ENCODE peak calls at places on chromosomes 3 and 15, in nine cellular contexts. X, C, A, R, P, S, T, J and L are unnamed samples.

GRCh38 chr3:39146611-39147373 is 6.6 kb downstream of the CSRNP1 start:
- DNase-seq in X (peak; percentile 98), C (peak; percentile 91), A (no peak), R (peak; percentile 66), P (peak; percentile 91), S (peak; percentile 95), T (peak; percentile 77), J (peak; percentile 76), L (peak; percentile 34)

GRCh38 chr3:98172621-98173020 is 6.1 kb downstream of the OR5H15 start:
- DNase-seq in X (no peak), C (no peak), A (no peak), R (no peak), P (peak; percentile 11), S (no peak), T (no peak), J (no peak), L (no peak)

GRCh38 chr15:96585634-96586386 is 255.3 kb downstream of the NR2F2 start:
- DNase-seq in X (peak; percentile 31), C (no peak), A (no peak), R (no peak), P (no peak), S (peak; percentile 41), T (no peak), J (no peak), L (no peak)

GRCh38 chr15:50051811-50052419 is 67.1 kb downstream of the ATP8B4 start:
- DNase-seq in X (peak; percentile 94), C (peak; percentile 16), A (no peak), R (no peak), P (peak; percentile 87), S (peak; percentile 90), T (peak; percentile 75), J (peak; percentile 60), L (peak; percentile 15)

GRCh38 chr3:31980530-31981205 is 394 bp downstream of the OSBPL10 start:
- DNase-seq in X (peak; percentile 29), C (peak; percentile 47), A (no peak), R (peak; percentile 36), P (peak; percentile 80), S (peak; percentile 60), T (no peak), J (peak; percentile 51), L (peak; percentile 54)

GRCh38 chr15:100703032-100703578 is 100.7 kb downstream of the ASB7 start:
- DNase-seq in X (peak; percentile 94), C (no peak), A (no peak), R (no peak), P (peak; percentile 41), S (peak; percentile 81), T (peak; percentile 92), J (no peak), L (peak; percentile 72)

GRCh38 chr3:29416514-29416913 is 135.6 kb downstream of the RBMS3 start:
- DNase-seq in X (no peak), C (no peak), A (no peak), R (no peak), P (no peak), S (peak; percentile 27), T (no peak), J (no peak), L (no peak)

GRCh38 chr15:36866896-36867295 is 233.5 kb downstream of the MEIS2 start:
- DNase-seq in X (no peak), C (no peak), A (no peak), R (no peak), P (no peak), S (no peak), T (no peak), J (no peak), L (no peak)

GRCh38 chr3:148682997-148683396 is 14.7 kb upstream of the AGTR1 start:
- DNase-seq in X (no peak), C (no peak), A (no peak), R (no peak), P (no peak), S (no peak), T (no peak), J (no peak), L (no peak)

GRCh38 chr3:172280406-172281051 is 167.7 kb downstream of the GHSR start:
- DNase-seq in X (peak; percentile 69), C (no peak), A (no peak), R (no peak), P (no peak), S (peak; percentile 85), T (peak; percentile 74), J (no peak), L (no peak)

GRCh38 chr15:45377630-45378148 is 655 bp downstream of the GATM start:
- DNase-seq in X (no peak), C (peak; percentile 40), A (no peak), R (no peak), P (no peak), S (no peak), T (no peak), J (peak; percentile 26), L (peak; percentile 23)

GRCh38 chr15:32781781-32782180 is 64.0 kb downstream of the GREM1 start:
- DNase-seq in X (no peak), C (no peak), A (no peak), R (no peak), P (no peak), S (no peak), T (no peak), J (no peak), L (no peak)

GRCh38 chr15:99105516-99106341 is 849 bp downstream of the SYNM start:
- DNase-seq in X (peak; percentile 61), C (peak; percentile 67), A (no peak), R (peak; percentile 31), P (peak; percentile 81), S (peak; percentile 63), T (no peak), J (peak; percentile 43), L (peak; percentile 65)

GRCh38 chr3:16109929-16110328 is 64.6 kb upstream of the GALNT15 start:
- DNase-seq in X (no peak), C (no peak), A (no peak), R (no peak), P (no peak), S (no peak), T (no peak), J (no peak), L (no peak)

GRCh38 chr3:150733373-150733935 is 29.5 kb downstream of the SIAH2 start:
- DNase-seq in X (no peak), C (no peak), A (no peak), R (no peak), P (no peak), S (peak; percentile 21), T (no peak), J (no peak), L (no peak)

GRCh38 chr3:168003911-168004310 is 91.8 kb downstream of the GOLIM4 start:
- DNase-seq in X (no peak), C (no peak), A (no peak), R (no peak), P (no peak), S (no peak), T (no peak), J (no peak), L (no peak)

GRCh38 chr3:6805236-6805635 is 55.7 kb upstream of the GRM7 start:
- DNase-seq in X (no peak), C (no peak), A (no peak), R (no peak), P (no peak), S (no peak), T (peak; percentile 58), J (no peak), L (no peak)

GRCh38 chr15:62742409-62743171 is 300.0 kb upstream of the TPM1 start:
- DNase-seq in X (peak; percentile 98), C (peak; percentile 70), A (no peak), R (peak; percentile 4), P (peak; percentile 84), S (peak; percentile 93), T (peak; percentile 74), J (peak; percentile 76), L (peak; percentile 59)

GRCh38 chr3:156718622-156719300 is 44.4 kb downstream of the TIPARP start:
- DNase-seq in X (no peak), C (no peak), A (no peak), R (no peak), P (no peak), S (peak; percentile 39), T (no peak), J (no peak), L (no peak)

GRCh38 chr3:110533089-110533488 is 538.5 kb upstream of the NECTIN3 start:
- DNase-seq in X (peak; percentile 73), C (no peak), A (no peak), R (no peak), P (no peak), S (no peak), T (no peak), J (no peak), L (no peak)

GRCh38 chr3:160154033-160154432 is 71.2 kb upstream of the C3orf80 start:
- DNase-seq in X (peak; percentile 45), C (no peak), A (no peak), R (no peak), P (no peak), S (peak; percentile 27), T (peak; percentile 27), J (no peak), L (no peak)
- TF ChIP-seq CTCF in X (no peak), C (no peak), A (no peak), R (no peak), P (no peak), S (no peak), T (no peak), J (no peak), L (no peak)

GRCh38 chr3:166685246-166685645 is 694.9 kb downstream of the ZBBX start:
- DNase-seq in X (no peak), C (no peak), A (no peak), R (no peak), P (no peak), S (no peak), T (no peak), J (no peak), L (no peak)
- TF ChIP-seq CTCF in X (no peak), C (no peak), A (no peak), R (no peak), P (no peak), S (no peak), T (no peak), J (no peak), L (no peak)

DNA sequence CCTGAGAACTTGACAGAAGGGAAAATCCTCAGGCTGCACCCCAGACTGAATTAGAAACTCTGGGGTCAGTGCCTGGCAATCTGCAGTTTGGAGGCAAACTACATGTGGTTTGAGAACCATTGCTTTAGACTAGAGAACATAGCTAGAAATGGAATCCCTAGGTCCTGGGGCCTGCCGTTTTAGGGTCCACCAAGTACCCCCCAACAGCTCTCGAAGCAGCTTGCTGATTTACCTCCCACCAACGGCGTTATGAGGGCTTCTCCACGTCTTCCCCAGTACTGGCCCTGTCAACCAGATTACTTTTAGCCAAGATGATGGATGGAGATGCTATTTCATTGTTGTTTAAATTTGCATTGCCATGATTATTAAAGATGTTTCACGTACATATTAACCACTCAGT is 272.5 kb downstream of the XXYLT1 start:
- DNase-seq in X (no peak), C (no peak), A (no peak), R (no peak), P (no peak), S (no peak), T (no peak), J (no peak), L (no peak)
- TF ChIP-seq CTCF in X (no peak), C (no peak), A (no peak), R (no peak), P (no peak), S (no peak), T (no peak), J (no peak), L (no peak)

DNA sequence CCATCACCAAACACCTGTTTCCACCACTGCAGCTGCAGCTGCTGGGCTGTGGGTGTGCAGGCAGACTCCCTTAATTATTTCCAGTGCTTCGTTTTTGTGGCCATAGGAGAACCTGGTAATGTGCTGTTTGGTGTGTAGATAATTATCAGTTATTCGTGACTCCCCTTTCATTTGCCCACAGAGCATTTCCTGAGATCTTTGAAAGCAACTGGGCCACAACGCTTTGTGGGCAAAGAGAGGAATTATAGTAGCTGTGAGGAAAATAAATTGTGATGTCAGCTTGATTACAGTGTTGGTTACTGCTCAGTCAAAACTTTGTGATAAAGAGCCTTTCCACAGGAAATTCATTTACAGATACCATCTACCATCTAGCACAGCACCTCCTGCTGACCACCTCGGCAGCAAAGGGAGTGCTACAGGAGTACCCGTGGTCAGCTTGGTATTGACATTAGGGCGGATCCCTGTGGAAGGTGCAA is 193.3 kb upstream of the SLCO3A1 start:
- DNase-seq in X (no peak), C (no peak), A (no peak), R (no peak), P (peak; percentile 15), S (no peak), T (no peak), J (no peak), L (no peak)
- TF ChIP-seq CTCF in X (no peak), C (no peak), A (peak; percentile 54), R (no peak), P (no peak), S (no peak), T (no peak), J (no peak), L (no peak)